ENCODE peak calls at places on chromosomes 2 and 18, in seven cellular contexts. C is HepG2, Y is SK-N-SH, X is K562, E is endothelial cell of umbilical vein, R is GM12878, K is H1. I is an unnamed sample.

GRCh38 chr2:105950521-105951389 is 206.0 kb downstream of the NCK2 start:
- DNase-seq in C (no peak), Y (no peak), X (no peak), E (peak), R (no peak), K (peak), I (no peak)

GRCh38 chr2:112749755-112750559 is 14.5 kb downstream of the CKAP2L start:
- DNase-seq in C (peak), Y (peak), X (peak), E (peak), R (no peak), K (peak), I (no peak)

GRCh38 chr2:167908786-167909185 is 338.6 kb downstream of the STK39 start:
- DNase-seq in C (no peak), Y (no peak), X (no peak), E (no peak), R (no peak), K (no peak), I (no peak)

GRCh38 chr2:98299506-98299905 is 46.8 kb upstream of the CNGA3 start:
- DNase-seq in C (no peak), Y (no peak), X (no peak), E (no peak), R (no peak), K (no peak), I (no peak)

GRCh38 chr2:138267161-138267901 is 234.2 kb upstream of the SPOPL start:
- DNase-seq in C (no peak), Y (no peak), X (no peak), E (peak), R (peak), K (no peak), I (no peak)

GRCh38 chr18:51053822-51054221 is 23.8 kb downstream of the SMAD4 start:
- DNase-seq in C (no peak), Y (no peak), X (no peak), E (no peak), R (no peak), K (no peak), I (no peak)

GRCh38 chr2:111046670-111047069 is 74.0 kb upstream of the BCL2L11 start:
- DNase-seq in C (no peak), Y (no peak), X (no peak), E (no peak), R (no peak), K (peak), I (no peak)

GRCh38 chr2:23286031-23286764 is 98.8 kb upstream of the KLHL29 start:
- DNase-seq in C (no peak), Y (no peak), X (no peak), E (no peak), R (no peak), K (no peak), I (no peak)

GRCh38 chr2:74188018-74188601 is 9.4 kb upstream of the MOB1A start:
- DNase-seq in C (peak), Y (no peak), X (no peak), E (no peak), R (no peak), K (no peak), I (peak)

GRCh38 chr2:20633794-20634259 is 17.1 kb downstream of the HS1BP3 start:
- DNase-seq in C (no peak), Y (no peak), X (peak), E (peak), R (no peak), K (no peak), I (no peak)

GRCh38 chr2:213237787-213238186 is 46.5 kb upstream of the SPAG16 start:
- DNase-seq in C (no peak), Y (no peak), X (no peak), E (no peak), R (no peak), K (no peak), I (no peak)

GRCh38 chr2:213242653-213243052 is 41.6 kb upstream of the SPAG16 start:
- DNase-seq in C (no peak), Y (no peak), X (no peak), E (no peak), R (no peak), K (no peak), I (no peak)

GRCh38 chr2:213238753-213239591 is 45.3 kb upstream of the SPAG16 start:
- DNase-seq in C (peak), Y (no peak), X (no peak), E (peak), R (no peak), K (no peak), I (peak)

GRCh38 chr2:213243189-213244044 is 40.8 kb upstream of the SPAG16 start:
- DNase-seq in C (no peak), Y (no peak), X (no peak), E (no peak), R (no peak), K (no peak), I (no peak)

GRCh38 chr2:213241817-213242216 is 42.4 kb upstream of the SPAG16 start:
- DNase-seq in C (no peak), Y (no peak), X (no peak), E (no peak), R (no peak), K (no peak), I (no peak)
- TF ChIP-seq MAX in C (no peak), Y (no peak), X (no peak), E (no peak), R (no peak), K (no peak), I (no peak)

DNA sequence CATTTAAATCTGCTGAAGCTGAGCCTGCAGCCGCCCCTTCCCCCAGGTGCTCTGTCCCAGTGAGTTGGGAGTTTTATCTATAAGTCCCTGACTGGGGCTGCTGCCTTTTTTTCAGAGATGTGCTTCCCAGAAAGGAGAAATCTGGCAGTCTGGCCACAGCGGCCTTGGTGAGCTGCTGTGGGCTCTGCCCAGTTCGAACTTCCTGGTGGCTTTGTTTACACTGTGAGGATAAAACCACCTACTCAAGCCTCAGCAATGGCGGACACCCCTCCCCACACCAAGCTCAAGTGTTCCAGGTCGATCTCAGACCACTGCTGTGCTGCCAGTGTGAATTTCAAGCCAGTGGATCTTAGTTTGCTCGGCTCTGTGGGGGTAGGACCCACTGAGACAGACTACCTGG is 97.3 kb downstream of the ACAA2 start:
- DNase-seq in C (no peak), Y (no peak), X (no peak), E (no peak), R (no peak), K (no peak), I (no peak)
- H2AFZ ChIP-seq in C (no peak), Y (no peak), X (no peak), E (no peak), R (no peak), K (peak), I (no peak)

DNA sequence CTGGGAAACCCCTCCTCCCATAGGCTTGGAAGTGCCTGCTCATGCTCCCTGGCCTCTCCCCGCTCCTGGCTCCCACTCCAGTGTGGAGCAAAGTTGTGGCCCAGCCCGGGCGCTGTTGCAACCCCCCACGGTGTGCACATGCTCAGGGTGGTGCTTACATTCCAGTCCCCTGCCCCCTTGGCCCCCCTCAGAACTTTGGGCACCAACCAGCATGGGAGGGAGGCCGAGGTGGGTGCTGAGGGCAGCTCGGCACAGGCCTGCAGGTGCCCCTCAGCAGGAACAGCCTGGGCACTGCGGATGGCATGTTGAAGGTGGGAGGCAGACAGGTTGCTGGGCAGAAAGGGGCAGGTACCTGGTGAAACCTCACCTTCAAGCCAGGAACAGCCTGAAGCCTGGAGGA is 125.3 kb downstream of the ARHGAP28 start:
- DNase-seq in C (no peak), Y (no peak), X (no peak), E (no peak), R (no peak), K (no peak), I (no peak)
- TF ChIP-seq MAX in C (no peak), Y (no peak), X (no peak), E (no peak), R (no peak), K (no peak), I (no peak)

DNA sequence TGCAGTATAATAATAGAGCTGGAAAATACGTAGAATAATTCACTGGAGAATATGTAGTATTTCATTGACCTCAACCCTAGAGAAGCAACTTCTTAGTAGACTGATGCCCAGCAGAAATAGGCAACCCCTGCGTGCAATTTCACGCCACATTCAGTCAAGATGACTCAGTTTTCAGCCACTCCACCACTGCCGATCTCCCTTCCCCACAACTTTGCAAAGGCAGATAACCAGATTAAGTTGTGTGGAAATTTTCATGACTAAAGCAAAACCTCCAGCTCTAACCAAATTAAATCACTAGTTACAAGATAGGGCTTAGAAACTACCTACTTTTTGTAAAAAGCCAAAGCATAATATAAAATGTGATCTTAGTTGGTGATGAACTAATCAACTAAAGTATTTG is 63.3 kb upstream of the STK17B start:
- DNase-seq in C (no peak), Y (no peak), X (no peak), E (no peak), R (peak), K (no peak), I (no peak)
- H2AFZ ChIP-seq in C (no peak), Y (no peak), X (peak), E (no peak), R (no peak), K (no peak), I (no peak)

DNA sequence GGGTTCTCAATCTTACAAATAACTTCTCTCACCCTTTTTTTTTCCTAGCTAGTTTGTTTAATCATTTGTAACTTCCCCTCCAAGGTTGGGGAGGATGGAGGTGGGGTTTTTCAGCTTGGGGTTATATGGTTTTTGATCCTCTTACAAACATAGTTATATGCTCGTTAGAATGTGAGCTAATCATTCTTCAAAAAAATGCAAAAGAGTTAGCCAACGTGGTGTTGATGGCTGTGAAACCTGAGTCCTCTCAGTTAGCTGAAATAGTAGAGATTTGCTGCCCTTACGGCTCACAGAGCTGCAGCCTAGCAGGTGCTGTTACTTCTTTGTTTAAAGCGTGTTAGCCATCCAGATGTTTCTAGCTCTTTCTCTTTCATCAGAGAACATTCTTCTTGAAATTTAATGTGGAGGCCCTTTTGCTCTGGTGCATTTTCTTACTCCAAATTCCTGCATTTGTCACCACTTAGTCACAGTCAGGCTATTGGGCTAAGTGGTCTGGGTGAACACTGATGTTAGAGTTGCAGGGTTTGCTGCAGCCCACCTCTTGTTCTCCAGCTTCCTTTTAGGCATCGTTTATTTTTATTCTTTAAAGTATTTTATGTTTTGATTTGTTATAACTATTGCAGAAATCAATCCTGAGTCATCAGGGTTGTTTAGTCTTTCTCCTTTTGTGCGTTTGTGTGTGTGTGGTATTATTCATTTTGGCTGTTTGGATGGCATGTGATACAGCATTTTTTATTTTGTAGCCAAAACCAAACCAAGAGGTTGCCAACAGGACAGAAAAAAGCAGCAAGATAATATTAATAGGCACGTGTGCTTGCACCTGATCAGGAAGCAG is 41.1 kb downstream of the LIMS1 start:
- DNase-seq in C (no peak), Y (no peak), X (no peak), E (no peak), R (peak), K (no peak), I (no peak)
- TF ChIP-seq MAX in C (no peak), Y (no peak), X (no peak), E (no peak), R (no peak), K (no peak), I (no peak)